ENCODE peak calls at places on chromosomes 12 and 14, in four cellular contexts. Y, X, B and P are unnamed samples.

GRCh38 chr12:100857418-100857817 is 62.8 kb downstream of the ANO4 start:
- DNase-seq in Y (no peak), B (no peak), X (no peak), P (no peak)

GRCh38 chr14:56650075-56650474 is 70.5 kb downstream of the TMEM260 start:
- DNase-seq in Y (no peak), B (peak; percentile 27), X (no peak), P (no peak)

GRCh38 chr12:72677187-72677586 is 405.0 kb downstream of the TRHDE start:
- DNase-seq in Y (no peak), B (no peak), X (no peak), P (no peak)

GRCh38 chr12:106281056-106281782 is 21.3 kb upstream of the TCP11L2 start:
- DNase-seq in B (no peak), Y (no peak), X (no peak), P (no peak)

GRCh38 chr12:45655186-45655585 is 74.3 kb upstream of the ARID2 start:
- DNase-seq in Y (no peak), B (no peak), X (no peak), P (peak; percentile 31)

GRCh38 chr14:80133457-80133856 is 77.8 kb downstream of the DIO2 start:
- DNase-seq in Y (no peak), X (no peak), B (no peak), P (no peak)

GRCh38 chr14:21095430-21096205 is 2.8 kb downstream of the ZNF219 start:
- DNase-seq in Y (no peak), B (no peak), X (no peak), P (no peak)

GRCh38 chr14:101955695-101956161 is 8.6 kb upstream of the DYNC1H1 start:
- DNase-seq in X (no peak), B (no peak), Y (no peak), P (no peak)

GRCh38 chr12:122871851-122872785 is 23.8 kb downstream of the VPS37B start:
- DNase-seq in Y (no peak), X (no peak), B (peak; percentile 53), P (no peak)

GRCh38 chr12:88361493-88361892 is 218.8 kb downstream of the KITLG start:
- DNase-seq in Y (no peak), B (no peak), X (no peak), P (no peak)

GRCh38 chr12:69904761-69905160 is 79.7 kb downstream of the MYRFL start:
- DNase-seq in B (no peak), X (no peak), Y (no peak), P (no peak)

GRCh38 chr14:74683406-74683805 is 29.5 kb downstream of the AREL1 start:
- DNase-seq in Y (no peak), B (no peak), X (no peak), P (no peak)

GRCh38 chr14:36835145-36835544 is 173.5 kb downstream of the PAX9 start:
- DNase-seq in Y (no peak), B (no peak), X (no peak), P (no peak)

GRCh38 chr14:36207500-36207899 is 31.0 kb upstream of the PTCSC3 start:
- DNase-seq in B (no peak), X (no peak), Y (no peak), P (no peak)

GRCh38 chr12:106074706-106075392 is 63.9 kb downstream of the NUAK1 start:
- DNase-seq in Y (no peak), X (no peak), B (no peak), P (no peak)

GRCh38 chr12:123912415-123913385 is 59.9 kb downstream of the CCDC92 start:
- DNase-seq in B (no peak), X (no peak), Y (no peak), P (no peak)

GRCh38 chr14:99168330-99168729 is 103.7 kb downstream of the BCL11B start:
- DNase-seq in Y (no peak), X (no peak), B (no peak), P (no peak)

GRCh38 chr14:86790408-86791364 is 1202.3 kb downstream of the GALC start:
- DNase-seq in Y (no peak), B (no peak), X (no peak), P (no peak)

GRCh38 chr12:101775814-101776213 is 36.6 kb upstream of the SYCP3 start:
- DNase-seq in Y (no peak), X (no peak), B (no peak), P (no peak)

GRCh38 chr14:77612011-77612620 is 4.3 kb downstream of the SPTLC2 start:
- DNase-seq in X (no peak), Y (no peak), B (no peak), P (no peak)

GRCh38 chr14:65813760-65814387 is 401.3 kb downstream of the FUT8 start:
- DNase-seq in X (no peak), Y (no peak), B (no peak), P (no peak)

GRCh38 chr12:15131462-15131861 is 89.8 kb downstream of the RERG start:
- DNase-seq in B (no peak), Y (no peak), X (no peak), P (no peak)

GRCh38 chr12:66060361-66060907 is 70.1 kb downstream of the LLPH start:
- DNase-seq in B (no peak), X (no peak), Y (no peak), P (no peak)

GRCh38 chr12:108400900-108401480 is 61.9 kb upstream of the CMKLR1 start:
- DNase-seq in Y (no peak), X (no peak), B (no peak), P (no peak)

GRCh38 chr12:69880566-69880965 is 55.5 kb downstream of the MYRFL start:
- DNase-seq in X (no peak), B (no peak), Y (no peak), P (no peak)

GRCh38 chr12:119393685-119394084 is 59.2 kb downstream of the CCDC60 start:
- DNase-seq in X (no peak), Y (no peak), B (no peak), P (no peak)

GRCh38 chr14:104799657-104800599 is 973 bp upstream of the ZBTB42 start:
- DNase-seq in X (peak; percentile 52), Y (peak; percentile 72), B (peak; percentile 26), P (peak; percentile 76)

GRCh38 chr12:68792952-68793351 is 15.0 kb upstream of the MDM2 start:
- DNase-seq in B (no peak), X (no peak), Y (peak; percentile 34), P (no peak)

GRCh38 chr12:63841611-63842010 is 2.9 kb upstream of the SRGAP1 start:
- DNase-seq in Y (no peak), B (no peak), X (no peak), P (no peak)

GRCh38 chr12:21600196-21600595 is 4.5 kb downstream of the GYS2 start:
- DNase-seq in B (no peak), X (no peak), Y (no peak), P (no peak)

GRCh38 chr12:109451400-109451799 is 25.7 kb downstream of the KCTD10 start:
- DNase-seq in Y (no peak), X (no peak), B (no peak), P (no peak)

GRCh38 chr14:91303091-91303923 is 58.8 kb upstream of the GPR68 start:
- DNase-seq in B (no peak), X (no peak), Y (peak; percentile 97), P (no peak)

GRCh38 chr12:96308881-96309280 is 91.4 kb downstream of the CDK17 start:
- DNase-seq in Y (no peak), X (no peak), B (no peak), P (no peak)

GRCh38 chr12:115623764-115624334 is 653.6 kb downstream of the MED13L start:
- DNase-seq in X (no peak), B (no peak), Y (no peak), P (no peak)

GRCh38 chr12:76782440-76782996 is 18.6 kb downstream of the ZDHHC17 start:
- DNase-seq in X (no peak), B (no peak), Y (no peak), P (no peak)

GRCh38 chr12:1592444-1593231 is 1.7 kb downstream of the FBXL14 start:
- DNase-seq in B (peak; percentile 72), Y (peak; percentile 47), X (peak; percentile 25), P (peak; percentile 38)

GRCh38 chr12:50258167-50258551 is 25.2 kb downstream of the LIMA1 start:
- DNase-seq in Y (no peak), X (no peak), B (no peak), P (no peak)

GRCh38 chr12:94053676-94054075 is 94.7 kb upstream of the PLXNC1 start:
- DNase-seq in Y (no peak), B (no peak), X (no peak), P (no peak)